ENCODE peak calls at places on chromosomes 7 and 10, in five cellular contexts. W is epithelial cell of esophagus, V is body of pancreas, L is colonic mucosa, N is A549. M is an unnamed sample.

GRCh38 chr10:112208292-112208691 is 24.7 kb upstream of the GPAM start:
- DNase-seq in N (no peak), V (no peak), W (no peak), L (no peak), M (no peak)

GRCh38 chr10:1762066-1762465 is 24.7 kb upstream of the ADARB2 start:
- DNase-seq in V (no peak), L (no peak), W (no peak), N (no peak), M (no peak)

GRCh38 chr7:128809363-128809762 is 17.6 kb downstream of the CCDC136 start:
- DNase-seq in L (no peak), V (no peak), N (no peak), W (no peak), M (no peak)

GRCh38 chr10:97633921-97634320 is 621 bp upstream of the MORN4 start:
- DNase-seq in N (no peak), W (peak), V (peak), L (peak), M (no peak)

GRCh38 chr10:3395487-3395886 is 222.9 kb upstream of the PITRM1 start:
- DNase-seq in N (no peak), L (no peak), W (no peak), V (no peak), M (no peak)

GRCh38 chr7:29857654-29858053 is 51.3 kb downstream of the WIPF3 start:
- DNase-seq in L (no peak), V (no peak), W (no peak), N (no peak), M (no peak)

GRCh38 chr7:48426966-48427555 is 255.8 kb downstream of the ABCA13 start:
- DNase-seq in W (peak), L (peak), V (no peak), N (peak), M (no peak)

GRCh38 chr10:28564905-28565304 is 32.0 kb downstream of the WAC start:
- DNase-seq in N (no peak), L (no peak), V (no peak), W (no peak), M (no peak)

GRCh38 chr7:25662881-25663588 is 434.7 kb upstream of the NPVF start:
- DNase-seq in W (no peak), L (no peak), V (no peak), N (no peak), M (peak)

GRCh38 chr7:101151908-101152651 is 2.2 kb upstream of the AP1S1 start:
- DNase-seq in L (no peak), N (no peak), W (no peak), V (no peak), M (no peak)

GRCh38 chr10:32983333-32983909 is 25.4 kb upstream of the ITGB1 start:
- DNase-seq in L (no peak), V (no peak), W (peak), N (peak), M (no peak)

GRCh38 chr7:2972531-2973161 is 71.0 kb downstream of the CARD11 start:
- DNase-seq in L (no peak), V (no peak), N (no peak), W (no peak), M (no peak)

GRCh38 chr10:58436071-58436470 is 50.9 kb downstream of the TFAM start:
- DNase-seq in N (no peak), V (no peak), W (peak), L (peak), M (peak)

GRCh38 chr7:157472311-157473050 is 135.7 kb downstream of the DNAJB6 start:
- DNase-seq in W (no peak), N (no peak), V (no peak), L (no peak), M (no peak)

GRCh38 chr7:22802426-22802825 is 20.2 kb downstream of the TOMM7 start:
- DNase-seq in W (no peak), N (no peak), V (no peak), L (no peak), M (no peak)

GRCh38 chr10:84333864-84334451 is 5.6 kb downstream of the CCSER2 start:
- DNase-seq in W (peak), N (no peak), V (no peak), L (no peak), M (no peak)

GRCh38 chr7:138981332-138982203 is at the start of gene KIAA1549:
- DNase-seq in L (peak), N (peak), V (peak), W (peak), M (no peak)

GRCh38 chr10:69506834-69507643 is 55.8 kb downstream of the TSPAN15 start:
- DNase-seq in L (peak), V (no peak), W (no peak), N (no peak), M (no peak)

GRCh38 chr10:11721813-11722212 is 20.4 kb upstream of the ECHDC3 start:
- DNase-seq in N (no peak), W (no peak), L (no peak), V (no peak), M (no peak)

GRCh38 chr7:155533120-155533826 is 13.1 kb downstream of the CNPY1 start:
- DNase-seq in V (no peak), L (no peak), N (no peak), W (no peak), M (no peak)

GRCh38 chr7:131747625-131748024 is 191.2 kb upstream of the PODXL start:
- DNase-seq in W (no peak), N (no peak), L (no peak), V (no peak), M (no peak)

GRCh38 chr7:49791089-49791741 is 17.8 kb downstream of the VWC2 start:
- DNase-seq in L (peak), V (peak), N (peak), W (peak), M (peak)

GRCh38 chr7:33143996-33144718 is 14.8 kb downstream of the BBS9 start:
- DNase-seq in L (no peak), N (no peak), V (no peak), W (no peak), M (no peak)

GRCh38 chr10:13382759-13383753 is 35.0 kb upstream of the SEPHS1 start:
- DNase-seq in V (peak), L (peak), W (peak), N (no peak), M (no peak)

GRCh38 chr10:3714526-3714925 is 70.5 kb downstream of the KLF6 start:
- DNase-seq in V (no peak), N (no peak), W (peak), L (no peak), M (no peak)

GRCh38 chr10:110497438-110498086 is at the start of gene DUSP5:
- DNase-seq in W (peak), V (peak), L (peak), N (peak), M (peak)

GRCh38 chr10:92923416-92923815 is 75.1 kb downstream of the EXOC6 start:
- DNase-seq in V (no peak), W (no peak), L (no peak), N (no peak), M (no peak)

GRCh38 chr7:52749880-52750279 is 285.6 kb upstream of the POM121L12 start:
- DNase-seq in N (no peak), L (no peak), W (no peak), V (no peak), M (no peak)

GRCh38 chr7:28955723-28956607 is 2.2 kb downstream of the TRIL start:
- DNase-seq in L (peak), W (peak), N (peak), V (peak), M (no peak)

GRCh38 chr10:117439243-117439912 is 64.1 kb upstream of the PDZD8 start:
- DNase-seq in W (peak), N (no peak), V (no peak), L (no peak), M (no peak)

GRCh38 chr10:101397140-101397539 is 43.2 kb downstream of the BTRC start:
- DNase-seq in W (no peak), L (no peak), N (peak), V (no peak), M (no peak)

GRCh38 chr7:77426052-77426404 is 9.9 kb upstream of the GSAP start:
- DNase-seq in L (no peak), V (no peak), W (no peak), N (no peak), M (no peak)

GRCh38 chr10:133212853-133213494 is 17.0 kb upstream of the UTF1 start:
- DNase-seq in W (no peak), N (no peak), V (no peak), L (no peak), M (no peak)

GRCh38 chr10:36066850-36067249 is 424.8 kb upstream of the FZD8 start:
- DNase-seq in W (no peak), N (no peak), V (no peak), L (no peak), M (no peak)

GRCh38 chr7:91771394-91771793 is 109.1 kb downstream of the MTERF1 start:
- DNase-seq in L (no peak), N (no peak), W (peak), V (no peak), M (no peak)

GRCh38 chr7:13724631-13725566 is 264.6 kb downstream of the ETV1 start:
- DNase-seq in V (no peak), W (no peak), N (no peak), L (no peak), M (no peak)

GRCh38 chr10:131978366-131978765 is 3.4 kb downstream of the BNIP3 start:
- DNase-seq in N (no peak), V (peak), L (no peak), W (no peak), M (no peak)

GRCh38 chr10:131978851-131979250 is 2.9 kb downstream of the BNIP3 start:
- DNase-seq in V (peak), L (no peak), W (no peak), N (no peak), M (no peak)

GRCh38 chr10:131980321-131980720 is 1.4 kb downstream of the BNIP3 start:
- DNase-seq in W (no peak), V (peak), N (no peak), L (no peak), M (no peak)

GRCh38 chr10:131979821-131980270 is 1.9 kb downstream of the BNIP3 start:
- DNase-seq in N (no peak), V (peak), L (no peak), W (peak), M (no peak)

GRCh38 chr10:131979336-131979735 is 2.4 kb downstream of the BNIP3 start:
- DNase-seq in V (peak), N (no peak), L (no peak), W (no peak), M (no peak)
- H3K4me3 ChIP-seq in V (no peak), N (no peak), L (peak), W (peak), M (peak)

GRCh38 chr10:15433850-15434537 is 62.9 kb upstream of the FAM171A1 start:
- DNase-seq in L (peak), W (peak), V (no peak), N (peak), M (peak)
- TF ChIP-seq CTCF in L (peak), W (peak), V (peak), N (peak), M (peak)

GRCh38 chr7:35648367-35648766 is 46.6 kb downstream of the HERPUD2 start:
- DNase-seq in V (no peak), L (no peak), N (no peak), W (no peak), M (no peak)

GRCh38 chr7:35649711-35650110 is 45.2 kb downstream of the HERPUD2 start:
- DNase-seq in L (no peak), N (no peak), V (no peak), W (no peak), M (no peak)

GRCh38 chr7:35647171-35647574 is 47.8 kb downstream of the HERPUD2 start:
- DNase-seq in L (no peak), N (no peak), V (peak), W (no peak), M (no peak)

GRCh38 chr7:35652124-35652523 is 42.8 kb downstream of the HERPUD2 start:
- DNase-seq in L (no peak), V (no peak), N (no peak), W (no peak), M (no peak)

DNA sequence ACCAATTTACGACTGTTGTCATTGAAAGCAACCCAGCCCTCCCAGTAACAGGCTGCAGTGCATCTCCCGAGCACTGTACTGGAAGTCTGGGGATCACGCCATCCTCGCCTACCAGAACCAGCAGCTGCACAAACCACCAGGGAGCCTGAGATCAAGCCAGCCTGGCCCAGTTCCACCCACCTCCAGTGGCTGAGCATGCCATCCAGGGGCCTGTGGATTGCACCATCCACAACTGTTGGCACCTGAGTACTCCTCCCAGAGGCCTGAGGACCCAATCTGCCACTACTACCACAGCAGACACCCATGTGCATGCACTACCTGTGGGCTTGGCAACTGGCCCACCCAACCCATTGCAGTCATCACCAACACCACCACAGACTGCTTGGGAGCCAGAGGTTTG is 44.2 kb downstream of the HERPUD2 start:
- DNase-seq in N (no peak), L (no peak), W (no peak), V (no peak), M (no peak)
- H3K4me3 ChIP-seq in N (no peak), L (no peak), W (no peak), V (no peak), M (no peak)

GRCh38 chr7:115096262-115096661 is 174.4 kb downstream of the MDFIC start:
- DNase-seq in W (no peak), V (no peak), N (no peak), L (no peak), M (no peak)
- TF ChIP-seq CTCF in W (peak), V (no peak), N (no peak), L (no peak), M (no peak)

GRCh38 chr7:116529250-116529649 is 4.4 kb downstream of the CAV1 start:
- DNase-seq in L (no peak), N (no peak), W (no peak), V (no peak), M (no peak)
- H3K4me3 ChIP-seq in L (no peak), N (no peak), W (peak), V (no peak), M (no peak)

GRCh38 chr10:88086187-88086954 is 222.9 kb downstream of the PTEN start:
- DNase-seq in L (no peak), V (no peak), N (no peak), W (peak), M (no peak)
- TF ChIP-seq CTCF in L (no peak), V (no peak), N (no peak), W (no peak), M (no peak)

GRCh38 chr10:22600516-22600915 is 113.9 kb downstream of the PIP4K2A start:
- DNase-seq in V (no peak), N (no peak), W (no peak), L (no peak), M (no peak)
- H3K4me3 ChIP-seq in V (no peak), N (no peak), W (no peak), L (no peak), M (no peak)